ENCODE peak calls at places on chromosome 10, in six cellular contexts. N, H, G, T, Z and V are unnamed samples.

GRCh38 chr10:31100176-31100575 is 68.5 kb upstream of the ZNF438 start:
- DNase-seq in N (no peak), H (no peak), G (no peak), T (no peak), Z (no peak), V (no peak)

GRCh38 chr10:114714281-114714741 is 56.2 kb upstream of the ABLIM1 start:
- DNase-seq in N (no peak), H (no peak), G (no peak), T (no peak), Z (no peak), V (no peak)

GRCh38 chr10:91864099-91864498 is 45.2 kb downstream of the FGFBP3 start:
- DNase-seq in N (no peak), H (no peak), G (no peak), T (no peak), Z (no peak), V (no peak)

GRCh38 chr10:124644771-124645170 is 99.4 kb downstream of the FAM53B start:
- DNase-seq in N (no peak), H (no peak), G (no peak), T (no peak), Z (no peak), V (no peak)

GRCh38 chr10:126561499-126562208 is 108.8 kb downstream of the C10orf90 start:
- DNase-seq in N (no peak), H (no peak), G (no peak), T (no peak), Z (no peak), V (no peak)

GRCh38 chr10:78937800-78938694 is 130.7 kb upstream of the ZMIZ1 start:
- DNase-seq in N (peak), H (peak), G (no peak), T (no peak), Z (no peak), V (no peak)

GRCh38 chr10:6200588-6201510 is 1.9 kb upstream of the PFKFB3 start:
- DNase-seq in N (peak), H (peak), G (no peak), T (no peak), Z (no peak), V (no peak)

GRCh38 chr10:6108631-6109443 is 20.0 kb downstream of the RBM17 start:
- DNase-seq in N (no peak), H (peak), G (no peak), T (no peak), Z (no peak), V (no peak)

GRCh38 chr10:88879754-88880286 is at the start of gene STAMBPL1:
- DNase-seq in N (no peak), H (no peak), G (no peak), T (peak), Z (peak), V (no peak)

GRCh38 chr10:49615721-49616120 is 1.9 kb downstream of the CHAT start:
- DNase-seq in N (peak), H (no peak), G (no peak), T (peak), Z (peak), V (peak)

GRCh38 chr10:78185693-78186055 is 152.0 kb downstream of the RPS24 start:
- DNase-seq in N (no peak), H (no peak), G (no peak), T (no peak), Z (no peak), V (no peak)

GRCh38 chr10:72645263-72645858 is 19.5 kb upstream of the MICU1 start:
- DNase-seq in N (no peak), H (no peak), G (no peak), T (no peak), Z (no peak), V (no peak)

GRCh38 chr10:103633846-103634245 is 140.3 kb downstream of the NEURL1 start:
- DNase-seq in N (no peak), H (no peak), G (no peak), T (no peak), Z (no peak), V (no peak)

DNA sequence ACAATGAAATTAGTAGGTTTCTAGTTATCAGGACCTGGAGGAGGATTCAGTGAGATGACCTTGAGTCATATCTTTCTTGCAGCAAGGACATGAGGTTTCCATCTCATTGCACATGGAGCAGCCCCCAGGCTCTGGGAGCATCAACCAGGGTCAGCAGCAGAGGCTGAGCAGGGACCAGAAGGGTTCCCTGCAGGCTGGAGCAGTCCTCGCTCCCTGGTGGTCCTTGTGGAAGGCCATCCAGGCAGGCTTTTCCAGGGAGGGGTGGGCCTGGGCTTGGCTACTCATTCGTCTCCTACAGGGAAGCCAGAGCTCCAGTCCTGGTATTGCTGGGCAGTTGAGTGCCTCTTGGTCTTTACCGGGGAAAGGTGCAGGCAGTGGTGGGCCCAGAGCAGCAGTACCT is 587.5 kb downstream of the GLRX3 start:
- DNase-seq in N (no peak), H (no peak), G (no peak), T (no peak), Z (no peak), V (peak)
- TF ChIP-seq CTCF in N (no peak), H (no peak), G (no peak), T (no peak), Z (no peak), V (no peak)

DNA sequence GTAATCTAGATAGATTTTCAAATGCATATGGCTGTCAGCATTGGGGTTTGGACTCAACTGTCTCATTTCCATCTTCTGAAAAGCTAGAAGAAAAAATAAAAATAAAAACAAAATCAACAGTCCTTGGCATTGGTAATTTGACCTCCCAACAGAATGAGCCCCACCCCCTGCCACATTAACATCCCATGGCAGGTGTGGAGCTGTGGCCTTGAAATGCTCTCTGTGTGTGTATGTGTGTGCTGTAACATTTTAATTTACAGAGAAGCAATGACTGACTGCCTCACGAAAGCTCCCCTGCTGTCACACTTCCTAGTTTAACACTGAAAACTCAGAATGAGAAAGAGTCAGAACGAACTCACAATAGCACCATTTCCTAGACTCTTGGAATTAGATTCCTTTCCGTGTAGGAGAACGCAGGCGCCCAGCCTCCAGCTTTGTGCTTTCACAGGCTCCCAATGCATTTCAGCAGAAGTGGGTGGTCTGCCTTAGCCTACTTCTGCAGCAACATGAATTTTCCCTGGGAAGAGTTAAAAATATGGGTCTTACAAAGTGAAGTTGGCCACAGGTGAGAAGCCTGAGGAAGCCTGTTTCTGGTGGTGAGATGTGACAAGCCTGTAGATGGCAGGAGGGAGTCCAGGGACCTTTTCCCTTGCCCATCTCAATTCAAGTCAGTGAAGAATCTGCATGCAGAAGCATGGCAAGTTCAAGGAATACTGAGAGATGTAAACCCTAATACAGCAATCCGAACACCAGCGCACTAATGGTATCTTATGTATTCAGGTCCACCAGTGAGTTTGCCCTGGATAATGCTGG is 73.9 kb downstream of the RHOBTB1 start:
- DNase-seq in N (no peak), H (no peak), G (no peak), T (no peak), Z (no peak), V (no peak)
- TF ChIP-seq CTCF in N (no peak), H (no peak), G (no peak), T (no peak), Z (no peak), V (peak)

DNA sequence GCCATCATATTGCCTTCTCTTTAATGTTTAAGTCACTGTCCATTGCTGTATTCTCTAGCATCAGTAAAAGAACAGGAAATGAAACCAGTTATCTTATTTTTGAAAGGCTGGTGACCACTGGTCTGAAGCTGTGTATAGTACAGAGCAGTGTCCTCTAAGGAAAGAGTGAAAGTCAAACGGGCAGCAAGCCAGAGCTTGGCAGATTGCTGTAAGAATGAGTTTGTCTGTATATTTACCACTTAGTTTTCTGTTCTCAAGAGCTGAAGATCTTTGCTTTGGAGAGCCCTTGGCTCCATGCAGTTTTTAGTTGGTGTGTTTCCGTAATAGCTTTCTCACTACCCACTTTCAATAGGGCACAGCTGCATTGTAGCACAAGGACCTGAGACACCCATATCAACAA is 31.9 kb downstream of the PCBD1 start:
- DNase-seq in N (no peak), H (no peak), G (no peak), T (no peak), Z (no peak), V (no peak)
- TF ChIP-seq CTCF in N (no peak), H (no peak), G (no peak), T (no peak), Z (no peak), V (no peak)

GRCh38 chr10:71615538-71616329 is 103.8 kb downstream of the C10orf105 start:
- DNase-seq in N (no peak), H (no peak), G (no peak), T (no peak), Z (no peak), V (no peak)

GRCh38 chr10:71620642-71621041 is 98.9 kb downstream of the C10orf105 start:
- DNase-seq in N (no peak), H (no peak), G (no peak), T (no peak), Z (no peak), V (no peak)

GRCh38 chr10:71618598-71618997 is 101.0 kb downstream of the C10orf105 start:
- DNase-seq in N (no peak), H (no peak), G (no peak), T (no peak), Z (no peak), V (no peak)

GRCh38 chr10:71616817-71617654 is 102.5 kb downstream of the C10orf105 start:
- DNase-seq in N (no peak), H (no peak), G (no peak), T (no peak), Z (no peak), V (no peak)

GRCh38 chr10:71618176-71618575 is 101.4 kb downstream of the C10orf105 start:
- DNase-seq in N (no peak), H (no peak), G (no peak), T (no peak), Z (no peak), V (no peak)
- TF ChIP-seq CTCF in N (no peak), H (no peak), G (no peak), T (no peak), Z (no peak), V (no peak)

DNA sequence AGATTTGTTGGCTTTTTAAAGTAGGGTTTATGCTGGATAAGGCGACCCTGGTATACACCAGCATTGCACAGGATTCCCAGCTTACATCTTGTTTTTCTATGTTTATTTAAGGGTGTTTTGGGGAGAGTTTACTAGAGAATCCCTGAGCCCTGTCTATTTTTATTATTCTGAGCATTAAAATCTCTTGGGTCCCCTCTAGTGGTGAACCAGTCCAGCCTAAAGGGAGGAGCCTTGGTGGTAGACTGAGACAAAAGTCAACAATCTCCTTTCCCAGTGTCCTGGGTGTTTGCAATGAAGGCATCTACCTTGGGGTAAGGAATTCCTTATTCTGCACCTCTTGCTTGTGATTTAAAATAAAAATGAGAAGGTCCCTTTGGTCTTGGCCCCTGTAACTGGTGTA is 38.2 kb downstream of the ANTXRL start:
- DNase-seq in N (no peak), H (no peak), G (no peak), T (no peak), Z (no peak), V (no peak)
- TF ChIP-seq CTCF in N (peak), H (peak), G (no peak), T (no peak), Z (no peak), V (peak)

GRCh38 chr10:26254616-26255015 is 38.0 kb downstream of the GAD2 start:
- DNase-seq in N (no peak), H (no peak), G (no peak), T (no peak), Z (no peak), V (no peak)

DNA sequence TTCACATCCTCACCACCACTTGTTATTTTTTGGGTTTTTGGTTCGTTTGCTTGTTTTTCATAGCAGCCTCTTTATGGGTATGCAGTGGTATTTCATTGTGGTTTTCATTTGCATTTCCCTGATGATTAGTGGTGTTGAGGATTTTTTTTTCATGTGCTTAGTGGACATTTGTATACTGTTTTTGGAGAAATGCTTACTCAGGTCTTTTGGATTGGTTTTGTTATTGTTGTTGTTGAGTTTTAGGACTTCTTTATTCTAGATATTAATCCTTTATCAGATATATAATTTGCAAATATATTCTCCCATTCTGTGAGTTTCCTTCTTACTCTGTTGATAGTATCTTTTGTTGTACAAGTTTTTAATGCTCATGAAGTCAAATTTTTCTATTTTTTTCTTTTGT is 42.8 kb downstream of the GAD2 start:
- DNase-seq in N (no peak), H (no peak), G (no peak), T (no peak), Z (no peak), V (no peak)
- TF ChIP-seq CTCF in N (no peak), H (no peak), G (no peak), T (no peak), Z (no peak), V (no peak)